ENCODE peak calls at places on chromosomes 7 and 10, in ten cellular contexts. One of them, this sample, is unnamed.

GRCh38 chr7:45033931-45034290 is 33.9 kb downstream of the CCM2 start:
- DNase-seq in heart left ventricle: peak
- DNase-seq in mammary epithelial cell: peak
- DNase-seq in H9: no peak
- DNase-seq in PC-3: no peak
- DNase-seq in ovary: no peak
- DNase-seq in foreskin keratinocyte: peak
- DNase-seq in left ventricle myocardium inferior: no peak
- DNase-seq in ascending aorta: no peak
- DNase-seq in lower lobe of right lung: no peak
- DNase-seq in this sample: peak

GRCh38 chr10:109881481-109881880 is 41.8 kb downstream of the XPNPEP1 start:
- DNase-seq in lower lobe of right lung: no peak
- DNase-seq in ovary: no peak
- DNase-seq in heart left ventricle: no peak
- DNase-seq in H9: no peak
- DNase-seq in mammary epithelial cell: no peak
- DNase-seq in foreskin keratinocyte: no peak
- DNase-seq in left ventricle myocardium inferior: no peak
- DNase-seq in ascending aorta: no peak
- DNase-seq in PC-3: no peak
- DNase-seq in this sample: no peak

GRCh38 chr10:35432781-35433338 is 96.6 kb downstream of the CCNY start:
- DNase-seq in mammary epithelial cell: no peak
- DNase-seq in heart left ventricle: no peak
- DNase-seq in ovary: no peak
- DNase-seq in PC-3: no peak
- DNase-seq in H9: no peak
- DNase-seq in ascending aorta: no peak
- DNase-seq in foreskin keratinocyte: no peak
- DNase-seq in lower lobe of right lung: no peak
- DNase-seq in left ventricle myocardium inferior: no peak
- DNase-seq in this sample: no peak

GRCh38 chr7:102433319-102434038 is at the start of gene ORAI2:
- DNase-seq in left ventricle myocardium inferior: peak
- DNase-seq in PC-3: peak
- DNase-seq in lower lobe of right lung: peak
- DNase-seq in mammary epithelial cell: peak
- DNase-seq in ascending aorta: no peak
- DNase-seq in ovary: peak
- DNase-seq in foreskin keratinocyte: no peak
- DNase-seq in H9: peak
- DNase-seq in heart left ventricle: peak
- DNase-seq in this sample: peak

GRCh38 chr10:117668351-117669008 is 125.9 kb downstream of the EMX2 start:
- DNase-seq in ovary: no peak
- DNase-seq in foreskin keratinocyte: no peak
- DNase-seq in ascending aorta: no peak
- DNase-seq in mammary epithelial cell: no peak
- DNase-seq in lower lobe of right lung: no peak
- DNase-seq in left ventricle myocardium inferior: no peak
- DNase-seq in PC-3: no peak
- DNase-seq in H9: no peak
- DNase-seq in heart left ventricle: no peak
- DNase-seq in this sample: no peak

GRCh38 chr7:34672430-34672829 is 14.4 kb downstream of the NPSR1 start:
- DNase-seq in PC-3: peak
- DNase-seq in ovary: no peak
- DNase-seq in mammary epithelial cell: peak
- DNase-seq in left ventricle myocardium inferior: no peak
- DNase-seq in heart left ventricle: no peak
- DNase-seq in H9: no peak
- DNase-seq in lower lobe of right lung: no peak
- DNase-seq in ascending aorta: no peak
- DNase-seq in foreskin keratinocyte: no peak
- DNase-seq in this sample: peak

GRCh38 chr7:131011437-131011752 is 277.4 kb upstream of the KLF14 start:
- DNase-seq in H9: no peak
- DNase-seq in heart left ventricle: no peak
- DNase-seq in foreskin keratinocyte: no peak
- DNase-seq in ascending aorta: no peak
- DNase-seq in ovary: no peak
- DNase-seq in mammary epithelial cell: no peak
- DNase-seq in lower lobe of right lung: peak
- DNase-seq in left ventricle myocardium inferior: no peak
- DNase-seq in PC-3: no peak
- DNase-seq in this sample: no peak

GRCh38 chr7:5450549-5451327 is 27.1 kb upstream of the TNRC18 start:
- DNase-seq in ascending aorta: no peak
- DNase-seq in left ventricle myocardium inferior: peak
- DNase-seq in ovary: peak
- DNase-seq in PC-3: peak
- DNase-seq in H9: peak
- DNase-seq in mammary epithelial cell: no peak
- DNase-seq in heart left ventricle: peak
- DNase-seq in lower lobe of right lung: peak
- DNase-seq in foreskin keratinocyte: no peak
- DNase-seq in this sample: peak

GRCh38 chr7:74625446-74625845 is 32.1 kb upstream of the GTF2I start:
- DNase-seq in ovary: no peak
- DNase-seq in lower lobe of right lung: no peak
- DNase-seq in foreskin keratinocyte: no peak
- DNase-seq in heart left ventricle: no peak
- DNase-seq in ascending aorta: no peak
- DNase-seq in PC-3: peak
- DNase-seq in H9: no peak
- DNase-seq in left ventricle myocardium inferior: no peak
- DNase-seq in mammary epithelial cell: no peak
- DNase-seq in this sample: no peak

GRCh38 chr10:35640474-35640873 is 1.6 kb downstream of the FZD8 start:
- DNase-seq in mammary epithelial cell: peak
- DNase-seq in H9: peak
- DNase-seq in ovary: peak
- DNase-seq in foreskin keratinocyte: no peak
- DNase-seq in heart left ventricle: peak
- DNase-seq in left ventricle myocardium inferior: peak
- DNase-seq in ascending aorta: no peak
- DNase-seq in lower lobe of right lung: peak
- DNase-seq in PC-3: peak
- DNase-seq in this sample: peak

GRCh38 chr7:69002416-69002815 is 595.9 kb upstream of the AUTS2 start:
- DNase-seq in left ventricle myocardium inferior: no peak
- DNase-seq in PC-3: no peak
- DNase-seq in mammary epithelial cell: no peak
- DNase-seq in ascending aorta: no peak
- DNase-seq in foreskin keratinocyte: no peak
- DNase-seq in lower lobe of right lung: no peak
- DNase-seq in H9: no peak
- DNase-seq in heart left ventricle: no peak
- DNase-seq in ovary: no peak
- DNase-seq in this sample: no peak

GRCh38 chr10:67612577-67613537 is 83.1 kb downstream of the CTNNA3 start:
- DNase-seq in foreskin keratinocyte: no peak
- DNase-seq in lower lobe of right lung: no peak
- DNase-seq in heart left ventricle: no peak
- DNase-seq in PC-3: peak
- DNase-seq in left ventricle myocardium inferior: no peak
- DNase-seq in mammary epithelial cell: peak
- DNase-seq in H9: no peak
- DNase-seq in ascending aorta: no peak
- DNase-seq in ovary: no peak
- DNase-seq in this sample: no peak

GRCh38 chr7:134289423-134289822 is 27.3 kb downstream of the SLC35B4 start:
- DNase-seq in heart left ventricle: no peak
- DNase-seq in ovary: no peak
- DNase-seq in ascending aorta: no peak
- DNase-seq in left ventricle myocardium inferior: no peak
- DNase-seq in H9: no peak
- DNase-seq in mammary epithelial cell: no peak
- DNase-seq in lower lobe of right lung: no peak
- DNase-seq in PC-3: no peak
- DNase-seq in foreskin keratinocyte: no peak
- DNase-seq in this sample: no peak

GRCh38 chr7:159109092-159110035 is 35.3 kb downstream of the VIPR2 start:
- DNase-seq in left ventricle myocardium inferior: no peak
- DNase-seq in PC-3: peak
- DNase-seq in ovary: peak
- DNase-seq in mammary epithelial cell: no peak
- DNase-seq in foreskin keratinocyte: no peak
- DNase-seq in ascending aorta: no peak
- DNase-seq in lower lobe of right lung: peak
- DNase-seq in heart left ventricle: no peak
- DNase-seq in H9: no peak
- DNase-seq in this sample: no peak

GRCh38 chr7:112022128-112022527 is 184.1 kb downstream of the DOCK4 start:
- DNase-seq in lower lobe of right lung: no peak
- DNase-seq in ovary: no peak
- DNase-seq in H9: no peak
- DNase-seq in heart left ventricle: no peak
- DNase-seq in left ventricle myocardium inferior: no peak
- DNase-seq in foreskin keratinocyte: no peak
- DNase-seq in mammary epithelial cell: no peak
- DNase-seq in ascending aorta: no peak
- DNase-seq in PC-3: no peak
- DNase-seq in this sample: no peak

GRCh38 chr7:112020800-112021199 is 185.4 kb downstream of the DOCK4 start:
- DNase-seq in heart left ventricle: no peak
- DNase-seq in ovary: no peak
- DNase-seq in left ventricle myocardium inferior: no peak
- DNase-seq in PC-3: no peak
- DNase-seq in H9: no peak
- DNase-seq in mammary epithelial cell: no peak
- DNase-seq in lower lobe of right lung: no peak
- DNase-seq in ascending aorta: no peak
- DNase-seq in foreskin keratinocyte: no peak
- DNase-seq in this sample: no peak

GRCh38 chr7:112019932-112020331 is 186.3 kb downstream of the DOCK4 start:
- DNase-seq in ascending aorta: no peak
- DNase-seq in H9: no peak
- DNase-seq in ovary: no peak
- DNase-seq in PC-3: no peak
- DNase-seq in mammary epithelial cell: no peak
- DNase-seq in lower lobe of right lung: no peak
- DNase-seq in foreskin keratinocyte: no peak
- DNase-seq in left ventricle myocardium inferior: no peak
- DNase-seq in heart left ventricle: no peak
- DNase-seq in this sample: no peak

GRCh38 chr7:112023282-112023681 is 182.9 kb downstream of the DOCK4 start:
- DNase-seq in lower lobe of right lung: no peak
- DNase-seq in mammary epithelial cell: no peak
- DNase-seq in heart left ventricle: no peak
- DNase-seq in foreskin keratinocyte: no peak
- DNase-seq in PC-3: no peak
- DNase-seq in left ventricle myocardium inferior: no peak
- DNase-seq in ovary: no peak
- DNase-seq in ascending aorta: no peak
- DNase-seq in H9: no peak
- DNase-seq in this sample: no peak

GRCh38 chr7:112021348-112022044 is 184.7 kb downstream of the DOCK4 start:
- DNase-seq in ascending aorta: no peak
- DNase-seq in left ventricle myocardium inferior: peak
- DNase-seq in ovary: no peak
- DNase-seq in foreskin keratinocyte: no peak
- DNase-seq in H9: no peak
- DNase-seq in PC-3: no peak
- DNase-seq in lower lobe of right lung: no peak
- DNase-seq in mammary epithelial cell: no peak
- DNase-seq in heart left ventricle: no peak
- DNase-seq in this sample: no peak
- H3K27ac ChIP-seq in ascending aorta: no peak
- H3K27ac ChIP-seq in left ventricle myocardium inferior: peak
- H3K27ac ChIP-seq in ovary: peak
- H3K27ac ChIP-seq in foreskin keratinocyte: no peak
- H3K27ac ChIP-seq in H9: no peak
- H3K27ac ChIP-seq in PC-3: no peak
- H3K27ac ChIP-seq in lower lobe of right lung: peak
- H3K27ac ChIP-seq in mammary epithelial cell: no peak
- H3K27ac ChIP-seq in heart left ventricle: no peak
- H3K27ac ChIP-seq in this sample: no peak

GRCh38 chr10:60848126-60848525 is 69.8 kb downstream of the CDK1 start:
- DNase-seq in foreskin keratinocyte: no peak
- DNase-seq in left ventricle myocardium inferior: no peak
- DNase-seq in H9: no peak
- DNase-seq in mammary epithelial cell: no peak
- DNase-seq in PC-3: peak
- DNase-seq in lower lobe of right lung: no peak
- DNase-seq in ovary: peak
- DNase-seq in heart left ventricle: peak
- DNase-seq in ascending aorta: no peak
- DNase-seq in this sample: no peak
- TF ChIP-seq CTCF in foreskin keratinocyte: no peak
- TF ChIP-seq CTCF in left ventricle myocardium inferior: peak
- TF ChIP-seq CTCF in H9: no peak
- TF ChIP-seq CTCF in mammary epithelial cell: no peak
- TF ChIP-seq CTCF in PC-3: no peak
- TF ChIP-seq CTCF in lower lobe of right lung: no peak
- TF ChIP-seq CTCF in ovary: no peak
- TF ChIP-seq CTCF in heart left ventricle: peak
- TF ChIP-seq CTCF in ascending aorta: no peak
- TF ChIP-seq CTCF in this sample: no peak

DNA sequence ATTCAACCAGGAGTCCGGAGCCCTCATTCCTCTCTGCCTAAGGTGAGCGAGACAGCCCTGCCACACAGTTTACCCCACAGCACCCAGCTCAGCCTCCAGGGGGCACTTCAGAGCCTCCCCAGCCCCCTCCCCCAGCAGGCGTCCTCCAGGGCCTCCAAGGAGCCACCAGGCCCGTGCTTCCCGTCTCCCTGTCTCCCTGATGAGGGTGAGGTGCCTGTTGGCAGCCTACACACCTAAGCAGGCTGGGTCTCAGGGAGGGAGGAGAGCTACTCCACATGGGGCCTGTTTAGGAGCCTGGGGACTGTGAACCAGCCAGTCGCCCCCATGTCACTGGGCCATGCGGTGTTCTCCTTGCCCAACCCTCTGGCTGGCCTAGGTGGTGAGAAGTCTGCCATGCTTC is 28.9 kb upstream of the TRIM8 start:
- DNase-seq in heart left ventricle: no peak
- DNase-seq in ovary: no peak
- DNase-seq in left ventricle myocardium inferior: peak
- DNase-seq in H9: peak
- DNase-seq in ascending aorta: no peak
- DNase-seq in lower lobe of right lung: peak
- DNase-seq in mammary epithelial cell: no peak
- DNase-seq in PC-3: no peak
- DNase-seq in foreskin keratinocyte: no peak
- DNase-seq in this sample: no peak
- H3K27ac ChIP-seq in heart left ventricle: no peak
- H3K27ac ChIP-seq in ovary: no peak
- H3K27ac ChIP-seq in left ventricle myocardium inferior: peak
- H3K27ac ChIP-seq in H9: no peak
- H3K27ac ChIP-seq in ascending aorta: no peak
- H3K27ac ChIP-seq in lower lobe of right lung: peak
- H3K27ac ChIP-seq in mammary epithelial cell: no peak
- H3K27ac ChIP-seq in PC-3: no peak
- H3K27ac ChIP-seq in foreskin keratinocyte: no peak
- H3K27ac ChIP-seq in this sample: peak

DNA sequence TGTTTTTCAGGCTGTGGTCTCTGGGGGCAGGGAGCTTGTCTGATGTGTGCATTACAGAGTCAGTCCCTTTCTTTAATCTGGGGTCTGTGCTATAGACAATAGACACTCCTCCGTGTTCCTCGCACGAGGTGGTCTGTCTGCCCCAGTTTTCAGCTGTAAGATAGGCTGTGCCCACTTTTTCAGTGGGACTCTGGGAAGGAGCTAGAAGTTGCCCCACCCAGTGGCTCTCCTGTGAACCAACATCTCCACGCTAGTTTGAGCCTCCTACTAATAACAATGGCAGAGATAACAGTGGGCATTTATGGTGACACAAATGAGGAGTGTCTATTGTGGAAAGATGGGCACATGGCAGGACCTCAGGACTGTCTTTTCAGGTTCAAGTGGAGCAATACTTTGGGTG is 44.0 kb downstream of the ADRB1 start:
- DNase-seq in lower lobe of right lung: no peak
- DNase-seq in H9: no peak
- DNase-seq in PC-3: no peak
- DNase-seq in foreskin keratinocyte: no peak
- DNase-seq in heart left ventricle: no peak
- DNase-seq in ovary: no peak
- DNase-seq in ascending aorta: no peak
- DNase-seq in mammary epithelial cell: no peak
- DNase-seq in left ventricle myocardium inferior: no peak
- DNase-seq in this sample: no peak
- TF ChIP-seq CTCF in lower lobe of right lung: no peak
- TF ChIP-seq CTCF in H9: no peak
- TF ChIP-seq CTCF in PC-3: no peak
- TF ChIP-seq CTCF in foreskin keratinocyte: peak
- TF ChIP-seq CTCF in heart left ventricle: peak
- TF ChIP-seq CTCF in ovary: no peak
- TF ChIP-seq CTCF in ascending aorta: no peak
- TF ChIP-seq CTCF in mammary epithelial cell: no peak
- TF ChIP-seq CTCF in left ventricle myocardium inferior: peak
- TF ChIP-seq CTCF in this sample: no peak

This sample was measured in RWPE1.